ENCODE peak calls at places on chromosomes 13 and 19, in four cellular contexts. One of them, this sample, is unnamed.

GRCh38 chr19:4504297-4504701 is 14.0 kb downstream of the PLIN4 start:
- DNase-seq in WTC11: no peak
- DNase-seq in K562: no peak
- DNase-seq in HepG2: no peak
- DNase-seq in this sample: no peak

GRCh38 chr13:110396913-110397379 is 89.9 kb downstream of the COL4A2 start:
- DNase-seq in HepG2: no peak
- DNase-seq in WTC11: no peak
- DNase-seq in K562: no peak
- DNase-seq in this sample: no peak

GRCh38 chr13:41177616-41178015 is 16.8 kb downstream of the KBTBD7 start:
- DNase-seq in WTC11: no peak
- DNase-seq in HepG2: no peak
- DNase-seq in K562: no peak
- DNase-seq in this sample: no peak

GRCh38 chr19:19379527-19379926 is 25.9 kb upstream of the GATAD2A start:
- DNase-seq in WTC11: no peak
- DNase-seq in K562: no peak
- DNase-seq in HepG2: no peak
- DNase-seq in this sample: no peak

GRCh38 chr19:1408300-1409203 is 1.2 kb downstream of the DAZAP1 start:
- DNase-seq in K562: peak
- DNase-seq in HepG2: no peak
- DNase-seq in WTC11: peak
- DNase-seq in this sample: no peak

GRCh38 chr13:37306778-37307544 is 201.5 kb upstream of the CSNK1A1L start:
- DNase-seq in K562: no peak
- DNase-seq in WTC11: no peak
- DNase-seq in HepG2: no peak
- DNase-seq in this sample: no peak

GRCh38 chr13:72952529-72953141 is 106.2 kb upstream of the KLF5 start:
- DNase-seq in HepG2: no peak
- DNase-seq in K562: no peak
- DNase-seq in WTC11: no peak
- DNase-seq in this sample: no peak

GRCh38 chr13:27338816-27339215 is 68.2 kb downstream of the RASL11A start:
- DNase-seq in K562: peak
- DNase-seq in WTC11: peak
- DNase-seq in HepG2: peak
- DNase-seq in this sample: no peak

GRCh38 chr13:49214917-49215376 is 5.2 kb upstream of the MLNR start:
- DNase-seq in HepG2: peak
- DNase-seq in K562: no peak
- DNase-seq in WTC11: peak
- DNase-seq in this sample: no peak

GRCh38 chr13:94568443-94568842 is 27.5 kb downstream of the TGDS start:
- DNase-seq in HepG2: no peak
- DNase-seq in K562: no peak
- DNase-seq in WTC11: no peak
- DNase-seq in this sample: no peak

GRCh38 chr13:45168555-45168930 is 32.3 kb downstream of the KCTD4 start:
- DNase-seq in HepG2: no peak
- DNase-seq in WTC11: no peak
- DNase-seq in K562: no peak
- DNase-seq in this sample: no peak

GRCh38 chr13:60755380-60756163 is 358.6 kb downstream of the TDRD3 start:
- DNase-seq in HepG2: no peak
- DNase-seq in WTC11: peak
- DNase-seq in K562: no peak
- DNase-seq in this sample: no peak

GRCh38 chr13:36713842-36714241 is 40.0 kb downstream of the SERTM1 start:
- DNase-seq in HepG2: no peak
- DNase-seq in WTC11: no peak
- DNase-seq in K562: no peak
- DNase-seq in this sample: no peak

GRCh38 chr13:109790951-109791605 is 4.7 kb upstream of the IRS2 start:
- DNase-seq in K562: no peak
- DNase-seq in WTC11: no peak
- DNase-seq in HepG2: peak
- DNase-seq in this sample: no peak

GRCh38 chr19:46840157-46840942 is 10.3 kb downstream of the AP2S1 start:
- DNase-seq in K562: peak
- DNase-seq in WTC11: peak
- DNase-seq in HepG2: peak
- DNase-seq in this sample: no peak

GRCh38 chr19:41299755-41300089 is 10.2 kb upstream of the CCDC97 start:
- DNase-seq in WTC11: no peak
- DNase-seq in K562: no peak
- DNase-seq in HepG2: no peak
- DNase-seq in this sample: no peak

GRCh38 chr19:584240-585001 is 5.3 kb upstream of the HCN2 start:
- DNase-seq in WTC11: peak
- DNase-seq in K562: peak
- DNase-seq in HepG2: no peak
- DNase-seq in this sample: no peak

GRCh38 chr19:46828484-46828883 is 22.2 kb downstream of the AP2S1 start:
- DNase-seq in WTC11: no peak
- DNase-seq in HepG2: no peak
- DNase-seq in K562: no peak
- DNase-seq in this sample: no peak

GRCh38 chr19:19338082-19338481 is 17.5 kb downstream of the MAU2 start:
- DNase-seq in WTC11: no peak
- DNase-seq in K562: no peak
- DNase-seq in HepG2: no peak
- DNase-seq in this sample: no peak

GRCh38 chr19:3712663-3713531 is 4.7 kb downstream of the TJP3 start:
- DNase-seq in WTC11: no peak
- DNase-seq in HepG2: no peak
- DNase-seq in K562: no peak
- DNase-seq in this sample: no peak

GRCh38 chr13:26219726-26220125 is 2.4 kb downstream of the RNF6 start:
- DNase-seq in HepG2: no peak
- DNase-seq in WTC11: no peak
- DNase-seq in K562: no peak
- DNase-seq in this sample: no peak

GRCh38 chr19:41434450-41434849 is 5.3 kb downstream of the DMAC2 start:
- DNase-seq in HepG2: no peak
- DNase-seq in K562: no peak
- DNase-seq in WTC11: no peak
- DNase-seq in this sample: no peak

GRCh38 chr13:93963266-93964131 is 516.0 kb downstream of the DCT start:
- DNase-seq in HepG2: peak
- DNase-seq in K562: no peak
- DNase-seq in WTC11: no peak
- DNase-seq in this sample: no peak

GRCh38 chr19:11549386-11549953 is 9.6 kb downstream of the ELOF1 start:
- DNase-seq in K562: no peak
- DNase-seq in WTC11: no peak
- DNase-seq in HepG2: no peak
- DNase-seq in this sample: no peak

GRCh38 chr13:112234131-112234875 is 141.9 kb upstream of the SPACA7 start:
- DNase-seq in WTC11: no peak
- DNase-seq in K562: no peak
- DNase-seq in HepG2: no peak
- DNase-seq in this sample: no peak

GRCh38 chr13:109241160-109241559 is 545.2 kb downstream of the IRS2 start:
- DNase-seq in K562: no peak
- DNase-seq in HepG2: no peak
- DNase-seq in WTC11: no peak
- DNase-seq in this sample: no peak

GRCh38 chr13:88097541-88097940 is 426.4 kb downstream of the SLITRK5 start:
- DNase-seq in HepG2: no peak
- DNase-seq in WTC11: no peak
- DNase-seq in K562: no peak
- DNase-seq in this sample: no peak

GRCh38 chr19:50214699-50215543 is 11.5 kb downstream of the MYH14 start:
- DNase-seq in HepG2: no peak
- DNase-seq in WTC11: peak
- DNase-seq in K562: no peak
- DNase-seq in this sample: no peak
- TF ChIP-seq NR2C2 in HepG2: no peak
- TF ChIP-seq NR2C2 in WTC11: no peak
- TF ChIP-seq NR2C2 in K562: no peak
- TF ChIP-seq NR2C2 in this sample: no peak

GRCh38 chr13:98877936-98878335 is 99.9 kb downstream of the DOCK9 start:
- DNase-seq in K562: no peak
- DNase-seq in WTC11: no peak
- DNase-seq in HepG2: no peak
- DNase-seq in this sample: no peak

GRCh38 chr13:98878421-98879126 is 99.3 kb downstream of the DOCK9 start:
- DNase-seq in K562: no peak
- DNase-seq in HepG2: no peak
- DNase-seq in WTC11: no peak
- DNase-seq in this sample: no peak

GRCh38 chr13:98880673-98881072 is 97.2 kb downstream of the DOCK9 start:
- DNase-seq in HepG2: no peak
- DNase-seq in K562: no peak
- DNase-seq in WTC11: no peak
- DNase-seq in this sample: no peak

GRCh38 chr13:98879127-98879520 is 98.7 kb downstream of the DOCK9 start:
- DNase-seq in HepG2: no peak
- DNase-seq in K562: no peak
- DNase-seq in WTC11: no peak
- DNase-seq in this sample: no peak

DNA sequence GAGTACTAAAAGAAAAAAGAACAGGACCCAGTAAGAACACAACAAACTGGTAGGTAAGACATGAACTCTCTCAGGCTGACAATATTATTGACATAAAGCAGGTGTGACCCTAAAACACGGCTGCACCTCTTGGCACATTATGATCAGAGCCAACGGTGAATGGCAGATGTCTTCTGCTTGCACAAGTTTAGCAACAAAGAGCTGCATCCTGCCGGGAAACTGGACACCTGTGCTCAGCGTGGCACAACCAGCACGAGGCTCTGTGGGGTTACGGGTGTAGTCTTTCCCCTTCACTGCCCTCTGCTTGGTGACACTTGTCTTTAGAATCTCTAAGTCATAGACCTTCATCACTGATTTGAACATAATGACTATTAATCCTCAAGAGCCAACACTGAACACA is 97.9 kb downstream of the DOCK9 start:
- DNase-seq in K562: no peak
- DNase-seq in HepG2: no peak
- DNase-seq in WTC11: no peak
- DNase-seq in this sample: no peak
- TF ChIP-seq NR2C2 in K562: no peak
- TF ChIP-seq NR2C2 in HepG2: no peak
- TF ChIP-seq NR2C2 in WTC11: no peak
- TF ChIP-seq NR2C2 in this sample: no peak

GRCh38 chr19:55285225-55285890 is 1.6 kb downstream of the BRSK1 start:
- DNase-seq in HepG2: no peak
- DNase-seq in K562: no peak
- DNase-seq in WTC11: no peak
- DNase-seq in this sample: no peak

GRCh38 chr19:55287361-55288079 is 3.7 kb downstream of the BRSK1 start:
- DNase-seq in K562: no peak
- DNase-seq in HepG2: no peak
- DNase-seq in WTC11: no peak
- DNase-seq in this sample: no peak

GRCh38 chr19:55283548-55284393 is at the start of gene BRSK1:
- DNase-seq in K562: peak
- DNase-seq in HepG2: no peak
- DNase-seq in WTC11: peak
- DNase-seq in this sample: no peak

GRCh38 chr19:55284405-55285058 is 735 bp downstream of the BRSK1 start:
- DNase-seq in HepG2: no peak
- DNase-seq in K562: no peak
- DNase-seq in WTC11: peak
- DNase-seq in this sample: no peak

GRCh38 chr19:55289117-55289796 is 5.5 kb downstream of the BRSK1 start:
- DNase-seq in WTC11: no peak
- DNase-seq in HepG2: no peak
- DNase-seq in K562: no peak
- DNase-seq in this sample: no peak
- TF ChIP-seq NR2C2 in WTC11: no peak
- TF ChIP-seq NR2C2 in HepG2: no peak
- TF ChIP-seq NR2C2 in K562: no peak
- TF ChIP-seq NR2C2 in this sample: no peak

DNA sequence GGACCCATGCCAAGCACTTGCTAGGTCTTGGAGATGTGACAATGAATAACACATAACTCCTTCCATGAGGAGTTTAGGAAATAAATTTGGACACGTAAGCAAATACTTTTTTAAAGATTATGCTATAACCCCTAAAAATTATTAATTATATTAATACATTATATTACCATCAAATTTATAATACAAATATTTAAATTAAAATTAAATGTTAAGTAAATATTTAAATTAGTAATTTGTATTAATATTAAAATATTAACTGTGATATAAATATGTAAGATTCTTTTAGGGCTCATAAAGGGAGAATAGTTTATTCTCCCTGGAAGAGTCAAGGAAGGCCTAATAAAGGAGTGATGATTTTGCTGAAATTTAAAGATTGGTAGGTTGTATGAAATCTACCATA is 121.1 kb downstream of the RAP2A start:
- DNase-seq in K562: no peak
- DNase-seq in HepG2: no peak
- DNase-seq in WTC11: no peak
- DNase-seq in this sample: no peak
- TF ChIP-seq NR2C2 in K562: no peak
- TF ChIP-seq NR2C2 in HepG2: no peak
- TF ChIP-seq NR2C2 in WTC11: no peak
- TF ChIP-seq NR2C2 in this sample: no peak

DNA sequence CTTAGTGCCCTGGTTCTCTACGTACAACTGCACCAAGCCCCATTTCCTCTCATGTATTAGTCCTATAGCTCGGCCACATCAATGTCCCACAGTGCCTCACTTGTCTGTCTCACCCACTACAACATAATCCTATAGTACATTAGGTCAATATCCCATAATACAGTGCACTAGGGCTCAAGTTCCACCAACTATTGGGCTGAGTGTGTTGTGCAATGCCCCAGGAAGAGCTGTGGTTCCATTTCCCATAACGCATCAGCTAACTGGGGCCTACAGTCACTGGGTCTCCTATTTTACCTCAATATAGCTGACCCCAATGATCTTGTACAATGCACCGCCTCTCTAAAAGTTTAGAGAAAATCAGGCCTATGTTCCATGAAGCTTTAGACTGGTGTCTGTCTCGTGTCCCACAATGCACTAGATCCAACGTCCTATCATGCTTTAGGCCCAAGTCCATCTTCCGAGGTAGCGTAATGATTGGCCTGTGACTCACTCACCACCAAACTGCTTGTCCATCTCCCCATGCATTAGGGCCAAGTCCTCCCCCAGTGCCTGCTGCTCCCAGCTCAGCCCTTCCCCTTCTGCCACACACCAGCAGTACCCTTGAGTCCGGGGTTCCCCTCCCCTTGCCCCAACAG is 21.8 kb downstream of the TSKS start:
- DNase-seq in WTC11: no peak
- DNase-seq in HepG2: peak
- DNase-seq in K562: peak
- DNase-seq in this sample: no peak
- TF ChIP-seq NR2C2 in WTC11: no peak
- TF ChIP-seq NR2C2 in HepG2: no peak
- TF ChIP-seq NR2C2 in K562: no peak
- TF ChIP-seq NR2C2 in this sample: no peak

GRCh38 chr13:113329656-113330312 is 32.7 kb downstream of the LAMP1 start:
- DNase-seq in WTC11: no peak
- DNase-seq in HepG2: no peak
- DNase-seq in K562: no peak
- DNase-seq in this sample: no peak
- TF ChIP-seq NR2C2 in WTC11: no peak
- TF ChIP-seq NR2C2 in HepG2: no peak
- TF ChIP-seq NR2C2 in K562: no peak
- TF ChIP-seq NR2C2 in this sample: no peak

This sample was measured in GM12878.